ENCODE peak calls at places on chromosome 5, in five cellular contexts. A, Z, O, D and X are unnamed samples.

GRCh38 chr5:33588654-33589372 is 148.0 kb downstream of the TARS1 start:
- DNase-seq in A (no peak), Z (no peak), O (no peak), D (no peak), X (peak)

GRCh38 chr5:72246239-72246580 is 73.8 kb downstream of the MRPS27 start:
- DNase-seq in A (no peak), Z (peak), O (no peak), D (peak), X (peak)

GRCh38 chr5:125560476-125561225 is 814.2 kb upstream of the ZNF608 start:
- DNase-seq in A (no peak), Z (peak), O (no peak), D (no peak), X (no peak)

GRCh38 chr5:57258052-57258451 is 84.2 kb downstream of the GPBP1 start:
- DNase-seq in A (no peak), Z (no peak), O (no peak), D (no peak), X (no peak)

GRCh38 chr5:30736642-30737041 is 456.8 kb upstream of the CDH6 start:
- DNase-seq in A (no peak), Z (no peak), O (no peak), D (no peak), X (no peak)

GRCh38 chr5:38340961-38341500 is 82.7 kb downstream of the EGFLAM start:
- DNase-seq in A (no peak), Z (no peak), O (no peak), D (no peak), X (no peak)

GRCh38 chr5:134553816-134554215 is 28.3 kb downstream of the JADE2 start:
- DNase-seq in A (no peak), Z (no peak), O (peak), D (no peak), X (no peak)

GRCh38 chr5:138588013-138588788 is 13.0 kb upstream of the HSPA9 start:
- DNase-seq in A (no peak), Z (no peak), O (no peak), D (no peak), X (no peak)

GRCh38 chr5:135559342-135559741 is 19.4 kb downstream of the CXCL14 start:
- DNase-seq in A (no peak), Z (no peak), O (no peak), D (peak), X (peak)

GRCh38 chr5:119344231-119344630 is 11.6 kb upstream of the TNFAIP8 start:
- DNase-seq in A (no peak), Z (no peak), O (no peak), D (no peak), X (no peak)

GRCh38 chr5:57441557-57441956 is 41.1 kb downstream of the ACTBL2 start:
- DNase-seq in A (no peak), Z (peak), O (peak), D (no peak), X (peak)

GRCh38 chr5:62260510-62260909 is 45.5 kb upstream of the KIF2A start:
- DNase-seq in A (no peak), Z (no peak), O (no peak), D (no peak), X (no peak)

GRCh38 chr5:5751496-5751895 is 329.0 kb downstream of the ICE1 start:
- DNase-seq in A (no peak), Z (no peak), O (no peak), D (no peak), X (no peak)

GRCh38 chr5:14449052-14449661 is 132.4 kb upstream of the OTULINL start:
- DNase-seq in A (no peak), Z (peak), O (peak), D (no peak), X (peak)

GRCh38 chr5:121296357-121296756 is 555.3 kb upstream of the FTMT start:
- DNase-seq in A (no peak), Z (no peak), O (no peak), D (no peak), X (no peak)

GRCh38 chr5:58071566-58071965 is 388.3 kb downstream of the PLK2 start:
- DNase-seq in A (peak), Z (peak), O (no peak), D (peak), X (peak)

GRCh38 chr5:118557103-118557805 is 431.1 kb downstream of the DTWD2 start:
- DNase-seq in A (no peak), Z (no peak), O (no peak), D (no peak), X (peak)

GRCh38 chr5:169803077-169803981 is 166.3 kb downstream of the DOCK2 start:
- DNase-seq in A (no peak), Z (no peak), O (peak), D (no peak), X (peak)

GRCh38 chr5:142017832-142018427 is 5.1 kb upstream of the GNPDA1 start:
- DNase-seq in A (no peak), Z (peak), O (no peak), D (no peak), X (no peak)